ENCODE peak calls at places on chromosome 13, in eight cellular contexts. N is endothelial cell, K is type B pancreatic cell, Z is chondrocyte, S is colonic mucosa, J is body of pancreas, V is progenitor cell of endocrine pancreas, E is choroid plexus epithelial cell. I is an unnamed sample.

GRCh38 chr13:113813749-113814434 is 50.0 kb downstream of the GAS6 start:
- DNase-seq in N (no peak), K (no peak), Z (no peak), S (no peak), J (peak), V (no peak), E (peak), I (no peak)

GRCh38 chr13:30466358-30466714 is 600 bp upstream of the HMGB1 start:
- DNase-seq in N (peak), K (no peak), Z (no peak), S (no peak), J (no peak), V (no peak), E (peak), I (peak)

GRCh38 chr13:30829788-30830637 is 76.1 kb upstream of the MEDAG start:
- DNase-seq in N (no peak), K (no peak), Z (no peak), S (no peak), J (no peak), V (no peak), E (no peak), I (peak)

GRCh38 chr13:75645141-75645540 is 9.0 kb downstream of the LMO7 start:
- DNase-seq in N (no peak), K (no peak), Z (no peak), S (no peak), J (no peak), V (no peak), E (peak), I (no peak)

GRCh38 chr13:109764474-109765292 is 21.7 kb downstream of the IRS2 start:
- DNase-seq in N (no peak), K (no peak), Z (no peak), S (no peak), J (no peak), V (no peak), E (no peak), I (peak)

GRCh38 chr13:99686157-99686572 is 184.9 kb downstream of the TM9SF2 start:
- DNase-seq in N (peak), K (no peak), Z (no peak), S (peak), J (peak), V (no peak), E (peak), I (no peak)

GRCh38 chr13:113157929-113158747 is at the start of gene PROZ:
- DNase-seq in N (no peak), K (peak), Z (no peak), S (no peak), J (peak), V (no peak), E (no peak), I (no peak)

GRCh38 chr13:45392811-45393210 is 25.4 kb downstream of the SLC25A30 start:
- DNase-seq in N (no peak), K (no peak), Z (no peak), S (no peak), J (no peak), V (no peak), E (no peak), I (no peak)

GRCh38 chr13:36357692-36358091 is 11.5 kb upstream of the SPART start:
- DNase-seq in N (no peak), K (no peak), Z (no peak), S (no peak), J (peak), V (no peak), E (no peak), I (no peak)

GRCh38 chr13:61286148-61286745 is 129.4 kb downstream of the PCDH20 start:
- DNase-seq in N (peak), K (no peak), Z (no peak), S (no peak), J (no peak), V (no peak), E (no peak), I (peak)

GRCh38 chr13:40664100-40665060 is 2.1 kb downstream of the FOXO1 start:
- DNase-seq in N (peak), K (peak), Z (no peak), S (peak), J (peak), V (peak), E (peak), I (peak)

GRCh38 chr13:36275190-36276002 is 22.2 kb downstream of the CCDC169 start:
- DNase-seq in N (peak), K (no peak), Z (no peak), S (peak), J (peak), V (no peak), E (peak), I (peak)

GRCh38 chr13:27789153-27789494 is 3.2 kb upstream of the GSX1 start:
- DNase-seq in N (no peak), K (no peak), Z (no peak), S (no peak), J (no peak), V (no peak), E (no peak), I (no peak)

GRCh38 chr13:27139565-27139964 is 32.0 kb downstream of the USP12 start:
- DNase-seq in N (no peak), K (no peak), Z (no peak), S (no peak), J (no peak), V (no peak), E (no peak), I (peak)

GRCh38 chr13:45194081-45194939 is 6.5 kb downstream of the KCTD4 start:
- DNase-seq in N (peak), K (no peak), Z (no peak), S (no peak), J (peak), V (no peak), E (peak), I (peak)

GRCh38 chr13:105278797-105279425 is 1256.6 kb downstream of the EFNB2 start:
- DNase-seq in N (peak), K (no peak), Z (no peak), S (no peak), J (no peak), V (no peak), E (peak), I (no peak)

GRCh38 chr13:57631607-57632275 is at the start of gene PCDH17:
- DNase-seq in N (peak), K (no peak), Z (peak), S (no peak), J (peak), V (peak), E (peak), I (no peak)

GRCh38 chr13:27283906-27284523 is 13.4 kb downstream of the RASL11A start:
- DNase-seq in N (no peak), K (no peak), Z (no peak), S (peak), J (peak), V (no peak), E (peak), I (peak)

GRCh38 chr13:45063261-45063870 is 56.9 kb upstream of the GTF2F2 start:
- DNase-seq in N (no peak), K (no peak), Z (no peak), S (no peak), J (no peak), V (no peak), E (no peak), I (no peak)

GRCh38 chr13:33610471-33611015 is 207.4 kb upstream of the RFC3 start:
- DNase-seq in N (no peak), K (no peak), Z (no peak), S (peak), J (peak), V (no peak), E (peak), I (no peak)

GRCh38 chr13:111902726-111903125 is 164.2 kb upstream of the SOX1 start:
- DNase-seq in N (no peak), K (peak), Z (no peak), S (no peak), J (no peak), V (no peak), E (no peak), I (no peak)

GRCh38 chr13:100707818-100708740 is 33.5 kb upstream of the TMTC4 start:
- DNase-seq in N (no peak), K (no peak), Z (no peak), S (no peak), J (no peak), V (no peak), E (no peak), I (peak)

DNA sequence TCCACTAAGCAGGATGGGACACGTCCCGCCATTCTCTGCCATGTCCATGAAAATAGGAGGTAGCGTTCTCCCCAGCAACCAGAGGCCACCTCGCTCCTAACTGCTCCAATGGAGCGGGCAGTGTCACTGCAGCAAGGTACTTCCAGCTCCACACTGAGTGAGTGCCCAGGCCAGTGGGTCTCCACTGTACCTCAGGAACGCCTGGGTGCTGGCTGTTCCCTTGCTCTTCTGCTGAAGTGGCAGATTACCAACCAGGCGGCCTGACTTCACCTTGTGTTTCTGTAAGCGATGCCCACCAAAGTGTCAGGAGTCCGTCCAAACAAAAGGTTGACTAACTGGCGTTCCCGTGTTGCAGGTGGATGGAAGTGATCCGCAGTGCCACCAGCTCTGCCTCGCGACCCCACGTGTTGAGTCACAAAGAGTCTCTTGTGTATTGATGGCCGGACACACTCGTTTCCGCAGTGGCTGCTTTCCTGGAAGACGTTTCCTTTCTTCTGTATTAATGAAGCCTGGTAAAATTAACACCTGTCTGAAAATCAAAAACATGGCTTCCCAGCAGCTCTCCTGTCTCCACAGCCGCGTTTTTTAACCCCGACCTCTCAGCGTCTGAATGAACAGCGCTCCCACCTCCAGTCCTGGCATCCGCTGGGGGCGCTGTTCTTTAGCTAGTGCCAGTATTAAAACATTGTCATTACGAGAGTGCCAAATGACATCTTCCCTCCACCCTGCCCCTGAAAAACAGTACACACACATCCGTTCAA is 128.8 kb downstream of the STK24 start:
- DNase-seq in N (peak), K (no peak), Z (no peak), S (no peak), J (peak), V (no peak), E (peak), I (no peak)
- TF ChIP-seq CTCF in N (peak), K (peak), Z (peak), S (peak), J (no peak), V (peak), E (peak), I (no peak)

GRCh38 chr13:20676213-20676612 is 27.3 kb upstream of the IL17D start:
- DNase-seq in N (no peak), K (no peak), Z (no peak), S (peak), J (no peak), V (no peak), E (no peak), I (no peak)

GRCh38 chr13:20684535-20684934 is 19.0 kb upstream of the IL17D start:
- DNase-seq in N (no peak), K (no peak), Z (no peak), S (no peak), J (no peak), V (no peak), E (peak), I (peak)

GRCh38 chr13:20680416-20681080 is 23.0 kb upstream of the IL17D start:
- DNase-seq in N (no peak), K (no peak), Z (no peak), S (no peak), J (no peak), V (no peak), E (no peak), I (no peak)

GRCh38 chr13:20684041-20684440 is 19.5 kb upstream of the IL17D start:
- DNase-seq in N (no peak), K (no peak), Z (no peak), S (no peak), J (no peak), V (no peak), E (no peak), I (no peak)

GRCh38 chr13:20679879-20680278 is 23.6 kb upstream of the IL17D start:
- DNase-seq in N (no peak), K (no peak), Z (no peak), S (no peak), J (no peak), V (no peak), E (no peak), I (no peak)
- TF ChIP-seq CTCF in N (no peak), K (no peak), Z (no peak), S (no peak), J (no peak), V (no peak), E (no peak), I (no peak)

GRCh38 chr13:88000239-88000638 is 329.1 kb downstream of the SLITRK5 start:
- DNase-seq in N (no peak), K (no peak), Z (no peak), S (no peak), J (no peak), V (no peak), E (no peak), I (peak)
- TF ChIP-seq CTCF in N (no peak), K (no peak), Z (no peak), S (no peak), J (no peak), V (no peak), E (no peak), I (no peak)

GRCh38 chr13:25301347-25302113 is at the start of gene NUP58:
- DNase-seq in N (peak), K (peak), Z (peak), S (peak), J (peak), V (peak), E (peak), I (peak)
- TF ChIP-seq CTCF in N (no peak), K (no peak), Z (peak), S (no peak), J (no peak), V (no peak), E (no peak), I (no peak)